ENCODE peak calls at places on chromosomes 2 and 18, in four cellular contexts. T is heart left ventricle, S is WERI-Rb-1, E is mesenchymal stem cell. Q is an unnamed sample.
A peak's percentile ranks its signal among the peaks of the same experiment; 100 is the strongest.

GRCh38 chr2:152534460-152535131 is 182.7 kb downstream of the PRPF40A start:
- DNase-seq in T (no peak), S (no peak), E (no peak), Q (no peak)

GRCh38 chr2:75986617-75987016 is 275.9 kb upstream of the GCFC2 start:
- DNase-seq in T (no peak), S (no peak), E (no peak), Q (no peak)

GRCh38 chr2:99615247-99615771 is 125.5 kb upstream of the REV1 start:
- DNase-seq in T (no peak), S (peak; percentile 33), E (no peak), Q (no peak)

GRCh38 chr2:146997945-146998344 is 846.9 kb upstream of the ACVR2A start:
- DNase-seq in T (no peak), S (no peak), E (no peak), Q (no peak)

GRCh38 chr2:120398961-120399888 is 53.3 kb downstream of the INHBB start:
- DNase-seq in T (peak; percentile 12), S (no peak), E (no peak), Q (no peak)

GRCh38 chr18:43265465-43265864 is 11.8 kb downstream of the SYT4 start:
- DNase-seq in T (no peak), S (no peak), E (no peak), Q (no peak)

GRCh38 chr2:229300814-229301213 is 29.7 kb upstream of the PID1 start:
- DNase-seq in T (no peak), S (no peak), E (no peak), Q (no peak)

GRCh38 chr2:61645911-61646310 is 107.8 kb upstream of the XPO1 start:
- DNase-seq in T (no peak), S (no peak), E (peak; percentile 86), Q (peak; percentile 80)

GRCh38 chr18:48851563-48851962 is 99.2 kb downstream of the SMAD7 start:
- DNase-seq in T (peak; percentile 79), S (no peak), E (peak; percentile 61), Q (no peak)

GRCh38 chr18:23099621-23100020 is 35.7 kb upstream of the CABLES1 start:
- DNase-seq in T (no peak), S (no peak), E (peak; percentile 61), Q (no peak)

GRCh38 chr2:32930436-32930835 is 16.3 kb upstream of the LTBP1 start:
- DNase-seq in T (no peak), S (no peak), E (no peak), Q (no peak)

GRCh38 chr18:13611058-13611615 is 115.2 kb downstream of the FAM210A start:
- DNase-seq in T (peak; percentile 85), S (no peak), E (no peak), Q (no peak)

GRCh38 chr2:118387509-118387908 is 299.2 kb downstream of the INSIG2 start:
- DNase-seq in T (no peak), S (no peak), E (no peak), Q (peak; percentile 33)

GRCh38 chr18:2104620-2105462 is 466.5 kb downstream of the METTL4 start:
- DNase-seq in T (peak; percentile 21), S (peak; percentile 51), E (peak; percentile 33), Q (peak; percentile 11)

GRCh38 chr18:37564796-37565137 is 831 bp downstream of the CELF4 start:
- DNase-seq in T (peak; percentile 74), S (no peak), E (peak; percentile 54), Q (no peak)

GRCh38 chr18:37563810-37564511 is 1.6 kb downstream of the CELF4 start:
- DNase-seq in T (no peak), S (no peak), E (no peak), Q (no peak)

GRCh38 chr18:37565985-37566478 is 434 bp upstream of the CELF4 start:
- DNase-seq in T (peak; percentile 66), S (peak; percentile 78), E (peak; percentile 57), Q (no peak)

GRCh38 chr18:37566479-37567060 is 972 bp upstream of the CELF4 start:
- DNase-seq in T (no peak), S (peak; percentile 21), E (no peak), Q (no peak)

DNA sequence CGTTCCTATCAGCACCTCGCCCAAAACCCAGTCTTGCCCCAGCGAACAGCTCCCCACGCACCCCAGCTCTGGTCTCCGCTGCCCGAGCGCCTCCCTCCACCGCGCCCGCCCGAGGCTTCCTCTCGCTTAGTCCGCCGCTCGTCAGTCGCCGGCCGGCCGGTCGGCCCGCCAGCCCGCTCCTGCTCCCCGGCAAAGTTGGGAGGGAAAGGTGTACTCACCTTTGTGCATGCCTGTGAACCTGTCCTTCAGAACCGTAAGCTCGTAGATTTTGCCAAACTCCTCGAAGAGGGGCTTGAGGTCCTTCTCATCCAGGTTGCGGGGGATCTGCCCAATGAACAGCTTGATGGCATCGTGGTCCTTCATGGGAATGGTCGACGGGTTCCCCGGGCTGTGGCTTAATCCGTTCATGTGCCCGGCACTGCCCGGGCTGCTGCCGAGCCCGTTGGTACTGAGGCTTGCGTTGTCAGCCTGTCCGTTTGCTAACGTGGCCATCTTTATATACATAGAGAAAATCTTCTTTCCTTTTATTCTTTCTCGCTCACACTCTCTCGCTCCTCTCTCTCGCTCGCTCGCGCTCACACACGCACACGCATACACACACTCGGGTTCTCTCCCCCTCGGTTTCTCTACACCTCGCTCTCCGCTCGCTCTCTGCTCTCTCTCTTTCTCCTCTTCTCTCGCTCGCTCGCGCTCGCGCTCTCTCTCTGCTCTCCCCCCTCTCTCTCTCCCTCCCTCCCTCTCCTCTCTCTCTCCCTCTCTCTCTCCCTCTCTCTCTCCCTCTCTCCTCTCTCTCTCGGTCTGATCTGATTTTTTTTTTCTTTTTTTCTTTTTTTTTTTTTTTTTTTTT is at the start of gene CELF4:
- DNase-seq in T (no peak), S (peak; percentile 53), E (peak; percentile 43), Q (no peak)
- H3K27ac ChIP-seq in T (no peak within 1 kb of the TSS), S (peak within 1 kb of the TSS; percentile 81), E (no peak within 1 kb of the TSS), Q (no peak within 1 kb of the TSS)

GRCh38 chr2:241565413-241565812 is 6.9 kb downstream of the BOK start:
- DNase-seq in T (no peak), S (no peak), E (no peak), Q (no peak)

GRCh38 chr2:241566468-241566867 is 7.9 kb downstream of the BOK start:
- DNase-seq in T (no peak), S (no peak), E (no peak), Q (no peak)

GRCh38 chr2:241563571-241563980 is 5.0 kb downstream of the BOK start:
- DNase-seq in T (no peak), S (no peak), E (no peak), Q (no peak)

GRCh38 chr2:241563981-241564595 is 5.5 kb downstream of the BOK start:
- DNase-seq in T (no peak), S (no peak), E (no peak), Q (no peak)

DNA sequence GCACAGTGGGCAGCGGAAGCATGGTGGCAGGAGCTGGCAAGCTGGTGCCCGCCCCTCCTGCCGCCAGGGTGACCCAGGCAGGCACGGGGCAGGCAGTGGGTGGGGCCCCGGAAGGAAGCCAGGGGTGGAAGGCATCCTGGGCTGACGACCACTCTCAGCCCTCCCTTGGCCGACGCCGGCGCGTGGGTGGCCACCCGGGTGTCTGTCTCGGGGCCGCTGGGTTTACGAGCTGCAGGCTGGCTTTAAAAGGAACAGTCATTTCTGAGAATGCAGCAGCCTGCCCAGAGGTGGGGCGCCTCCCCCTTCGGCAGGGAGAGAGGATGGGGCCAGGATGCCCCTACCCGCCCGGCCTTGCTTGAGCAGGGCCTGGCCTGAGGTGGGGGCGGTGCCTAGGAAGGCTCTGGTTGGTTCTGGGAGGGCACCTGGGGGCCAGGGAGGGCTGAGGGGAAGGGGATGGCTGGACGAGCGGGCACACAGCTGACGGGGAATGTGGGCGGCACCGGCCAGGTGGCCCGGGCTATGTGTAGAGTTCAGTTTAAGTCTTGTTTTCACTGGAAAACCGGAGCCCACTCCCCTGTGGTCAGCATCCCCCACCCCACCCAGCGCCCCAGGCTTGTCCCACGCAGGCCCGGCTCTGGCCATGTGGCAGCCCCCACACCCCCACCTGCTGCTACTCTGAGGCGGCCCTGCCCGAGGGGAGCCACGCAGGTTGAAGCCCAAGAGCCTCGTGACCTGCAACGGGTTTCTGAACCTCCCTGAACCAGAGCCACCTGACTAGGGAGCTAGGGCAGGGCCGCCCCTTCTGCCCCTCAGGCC is 6.3 kb downstream of the BOK start:
- DNase-seq in T (no peak), S (no peak), E (no peak), Q (no peak)
- H3K4me3 ChIP-seq in T (no peak overlapping the region), S (no peak overlapping the region), E (no peak overlapping the region), Q (no peak overlapping the region)

DNA sequence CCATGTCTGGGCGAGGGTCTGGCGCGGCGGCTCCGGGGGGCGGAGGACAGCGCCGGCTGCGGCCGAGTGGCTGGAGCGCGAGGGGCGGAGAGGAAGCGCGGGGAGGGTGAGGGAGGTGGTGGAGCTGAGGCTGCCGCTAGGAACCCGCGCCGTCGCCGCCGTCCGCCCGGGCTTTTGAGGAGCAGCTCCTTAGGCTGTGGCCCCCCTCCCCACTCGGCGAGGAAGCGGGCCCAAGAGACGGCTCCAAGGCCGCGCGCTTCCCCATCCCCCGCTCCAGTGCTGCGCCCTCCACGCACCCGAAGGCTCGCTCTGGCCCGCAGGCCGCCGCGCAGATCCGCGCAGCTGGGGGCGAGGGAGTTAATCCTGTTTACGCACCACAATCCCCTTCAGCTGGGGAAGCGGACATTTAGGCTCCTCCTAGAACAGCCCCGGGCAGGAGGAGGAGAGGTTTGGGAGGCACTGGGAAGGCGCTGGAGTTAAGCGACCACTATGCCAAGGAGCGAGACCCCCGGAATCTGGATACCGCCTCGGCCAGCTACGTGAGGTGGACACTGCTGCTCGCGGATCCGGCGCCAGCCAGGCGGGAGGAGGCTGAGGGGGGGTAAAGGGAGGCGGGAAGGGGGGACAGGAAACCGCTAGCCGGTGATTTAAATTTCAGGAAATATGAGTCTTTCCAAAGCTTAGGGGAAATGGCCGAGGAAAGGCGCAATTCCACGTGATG is at the start of gene CNRIP1:
- DNase-seq in T (peak; percentile 85), S (peak; percentile 90), E (peak; percentile 82), Q (peak; percentile 48)
- H3K27me3 ChIP-seq in T (no peaks in the 10 kb centered on the region), S (no peaks in the 10 kb centered on the region), E (no peaks in the 10 kb centered on the region), Q (no peaks in the 10 kb centered on the region)

GRCh38 chr2:189798312-189799029 is 14.2 kb downstream of the PMS1 start:
- DNase-seq in T (no peak), S (no peak), E (peak; percentile 46), Q (no peak)

GRCh38 chr2:189803431-189803830 is 19.2 kb downstream of the PMS1 start:
- DNase-seq in T (no peak), S (no peak), E (no peak), Q (no peak)

GRCh38 chr2:189799531-189799930 is 15.3 kb downstream of the PMS1 start:
- DNase-seq in T (no peak), S (no peak), E (peak; percentile 77), Q (no peak)

GRCh38 chr2:189799030-189799331 is 14.7 kb downstream of the PMS1 start:
- DNase-seq in T (no peak), S (no peak), E (no peak), Q (no peak)

GRCh38 chr2:189802396-189802912 is 18.2 kb downstream of the PMS1 start:
- DNase-seq in T (no peak), S (no peak), E (no peak), Q (no peak)
- H3K27ac ChIP-seq in T (no peak overlapping the region), S (no peak overlapping the region), E (no peak overlapping the region), Q (no peak overlapping the region)

DNA sequence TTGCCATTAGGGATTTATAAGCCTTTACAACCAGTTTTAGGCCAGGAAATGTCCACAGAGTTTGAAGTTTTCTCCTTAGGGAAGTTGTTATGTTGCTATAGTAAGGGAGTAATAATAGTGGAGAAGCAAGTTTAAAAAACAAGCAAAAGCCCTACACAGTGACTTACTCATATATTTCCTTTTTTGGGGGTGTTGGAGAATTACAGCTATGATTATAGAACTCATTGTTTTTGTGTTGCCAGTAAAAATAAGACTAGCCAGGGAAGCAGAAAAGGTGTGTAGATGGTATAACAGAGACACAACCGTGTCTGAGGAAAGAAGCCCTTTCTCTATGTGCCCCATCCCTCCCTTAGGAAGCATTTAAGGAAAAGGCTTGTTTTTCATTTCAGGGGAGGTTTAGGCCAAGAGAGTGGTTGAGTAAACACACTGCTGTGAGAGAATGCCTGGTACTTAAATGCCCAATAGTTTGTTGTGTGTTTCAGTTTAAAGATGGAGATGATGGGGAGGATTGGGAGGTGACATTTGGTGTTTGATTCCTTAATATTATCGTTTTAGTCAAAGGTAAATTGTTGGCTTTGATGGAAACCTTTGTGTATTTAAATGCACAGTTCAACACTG is 2.4 kb downstream of the VAPA start:
- DNase-seq in T (no peak), S (no peak), E (peak; percentile 53), Q (no peak)
- H3K4me3 ChIP-seq in T (peak overlapping the region; percentile 90), S (no peak overlapping the region), E (peak overlapping the region; percentile 91), Q (peak overlapping the region; percentile 94)